ENCODE peak calls at places on chromosomes 7 and 10, in five cellular contexts. One of them, this sample, is unnamed. For H3K36me3 and H3K27me3, the result is how much of the 10 kb centered on the place peaks cover.

GRCh38 chr10:129766611-129767550 is 197.2 kb downstream of the EBF3 start:
- DNase-seq in CD4-positive, alpha-beta memory T cell: no peak
- DNase-seq in left lung: peak
- DNase-seq in SJCRH30: no peak
- DNase-seq in fibroblast of lung: no peak
- DNase-seq in this sample: no peak

GRCh38 chr7:8205572-8205971 is 56.4 kb downstream of the ICA1 start:
- DNase-seq in left lung: no peak
- DNase-seq in CD4-positive, alpha-beta memory T cell: no peak
- DNase-seq in fibroblast of lung: no peak
- DNase-seq in SJCRH30: no peak
- DNase-seq in this sample: no peak

GRCh38 chr10:43211030-43211429 is 55.8 kb downstream of the RASGEF1A start:
- DNase-seq in fibroblast of lung: peak
- DNase-seq in SJCRH30: no peak
- DNase-seq in CD4-positive, alpha-beta memory T cell: no peak
- DNase-seq in left lung: peak
- DNase-seq in this sample: peak

GRCh38 chr7:16178069-16178468 is 243.3 kb downstream of the CRPPA start:
- DNase-seq in fibroblast of lung: no peak
- DNase-seq in CD4-positive, alpha-beta memory T cell: no peak
- DNase-seq in left lung: no peak
- DNase-seq in SJCRH30: no peak
- DNase-seq in this sample: no peak

GRCh38 chr7:50621932-50622587 is 56.9 kb upstream of the DDC start:
- DNase-seq in SJCRH30: peak
- DNase-seq in fibroblast of lung: no peak
- DNase-seq in left lung: no peak
- DNase-seq in CD4-positive, alpha-beta memory T cell: no peak
- DNase-seq in this sample: no peak

GRCh38 chr10:91517394-91517793 is 107.2 kb downstream of the HECTD2 start:
- DNase-seq in SJCRH30: no peak
- DNase-seq in fibroblast of lung: no peak
- DNase-seq in left lung: no peak
- DNase-seq in CD4-positive, alpha-beta memory T cell: no peak
- DNase-seq in this sample: no peak

GRCh38 chr7:132618271-132618955 is 42.1 kb upstream of the PLXNA4 start:
- DNase-seq in fibroblast of lung: peak
- DNase-seq in CD4-positive, alpha-beta memory T cell: no peak
- DNase-seq in SJCRH30: no peak
- DNase-seq in left lung: no peak
- DNase-seq in this sample: no peak

GRCh38 chr7:45081670-45081974 is 7.1 kb downstream of the NACAD start:
- DNase-seq in CD4-positive, alpha-beta memory T cell: no peak
- DNase-seq in fibroblast of lung: no peak
- DNase-seq in SJCRH30: no peak
- DNase-seq in left lung: peak
- DNase-seq in this sample: no peak

GRCh38 chr7:2558620-2559282 is at the start of gene IQCE:
- DNase-seq in CD4-positive, alpha-beta memory T cell: peak
- DNase-seq in fibroblast of lung: peak
- DNase-seq in SJCRH30: peak
- DNase-seq in left lung: peak
- DNase-seq in this sample: peak

GRCh38 chr10:23522345-23522744 is 83.5 kb downstream of the OTUD1 start:
- DNase-seq in SJCRH30: no peak
- DNase-seq in left lung: no peak
- DNase-seq in CD4-positive, alpha-beta memory T cell: no peak
- DNase-seq in fibroblast of lung: peak
- DNase-seq in this sample: no peak

GRCh38 chr10:123930340-123931001 is 38.9 kb upstream of the CPXM2 start:
- DNase-seq in left lung: no peak
- DNase-seq in CD4-positive, alpha-beta memory T cell: no peak
- DNase-seq in fibroblast of lung: peak
- DNase-seq in SJCRH30: no peak
- DNase-seq in this sample: no peak

GRCh38 chr7:151133986-151134742 is 33.3 kb downstream of the GBX1 start:
- DNase-seq in CD4-positive, alpha-beta memory T cell: no peak
- DNase-seq in SJCRH30: no peak
- DNase-seq in left lung: peak
- DNase-seq in fibroblast of lung: no peak
- DNase-seq in this sample: no peak

GRCh38 chr10:73234695-73235094 is 12.4 kb downstream of the DNAJC9 start:
- DNase-seq in fibroblast of lung: no peak
- DNase-seq in SJCRH30: no peak
- DNase-seq in left lung: no peak
- DNase-seq in CD4-positive, alpha-beta memory T cell: no peak
- DNase-seq in this sample: no peak

GRCh38 chr10:115171392-115171960 is 78.3 kb downstream of the ATRNL1 start:
- DNase-seq in CD4-positive, alpha-beta memory T cell: no peak
- DNase-seq in SJCRH30: no peak
- DNase-seq in left lung: no peak
- DNase-seq in fibroblast of lung: peak
- DNase-seq in this sample: no peak

GRCh38 chr10:100614416-100614815 is 78.7 kb downstream of the HIF1AN start:
- DNase-seq in left lung: no peak
- DNase-seq in SJCRH30: no peak
- DNase-seq in fibroblast of lung: no peak
- DNase-seq in CD4-positive, alpha-beta memory T cell: no peak
- DNase-seq in this sample: no peak

GRCh38 chr10:30770816-30771215 is 141.3 kb upstream of the LYZL2 start:
- DNase-seq in left lung: no peak
- DNase-seq in fibroblast of lung: no peak
- DNase-seq in SJCRH30: no peak
- DNase-seq in CD4-positive, alpha-beta memory T cell: no peak
- DNase-seq in this sample: no peak

GRCh38 chr10:26365681-26366327 is 72.3 kb upstream of the APBB1IP start:
- DNase-seq in left lung: no peak
- DNase-seq in fibroblast of lung: no peak
- DNase-seq in SJCRH30: no peak
- DNase-seq in CD4-positive, alpha-beta memory T cell: no peak
- DNase-seq in this sample: no peak

GRCh38 chr10:13651969-13652720 is 65.4 kb downstream of the PRPF18 start:
- DNase-seq in left lung: no peak
- DNase-seq in fibroblast of lung: no peak
- DNase-seq in CD4-positive, alpha-beta memory T cell: no peak
- DNase-seq in SJCRH30: no peak
- DNase-seq in this sample: no peak

GRCh38 chr10:86957471-86958108 is at the start of gene MMRN2:
- DNase-seq in SJCRH30: no peak
- DNase-seq in CD4-positive, alpha-beta memory T cell: no peak
- DNase-seq in fibroblast of lung: no peak
- DNase-seq in left lung: no peak
- DNase-seq in this sample: no peak

GRCh38 chr7:11170863-11171568 is 197.3 kb downstream of the PHF14 start:
- DNase-seq in SJCRH30: no peak
- DNase-seq in CD4-positive, alpha-beta memory T cell: no peak
- DNase-seq in fibroblast of lung: no peak
- DNase-seq in left lung: no peak
- DNase-seq in this sample: no peak

GRCh38 chr10:60809157-60809556 is 30.9 kb downstream of the CDK1 start:
- DNase-seq in left lung: no peak
- DNase-seq in CD4-positive, alpha-beta memory T cell: no peak
- DNase-seq in fibroblast of lung: no peak
- DNase-seq in SJCRH30: no peak
- DNase-seq in this sample: no peak

GRCh38 chr10:124642076-124642710 is 102.0 kb downstream of the FAM53B start:
- DNase-seq in SJCRH30: no peak
- DNase-seq in CD4-positive, alpha-beta memory T cell: no peak
- DNase-seq in fibroblast of lung: no peak
- DNase-seq in left lung: peak
- DNase-seq in this sample: no peak

GRCh38 chr10:104255244-104255981 is 721 bp downstream of the GSTO1 start:
- DNase-seq in fibroblast of lung: peak
- DNase-seq in CD4-positive, alpha-beta memory T cell: no peak
- DNase-seq in left lung: no peak
- DNase-seq in SJCRH30: no peak
- DNase-seq in this sample: no peak

GRCh38 chr7:53531-53930 is 138.8 kb upstream of the FAM20C start:
- DNase-seq in fibroblast of lung: no peak
- DNase-seq in SJCRH30: no peak
- DNase-seq in left lung: peak
- DNase-seq in CD4-positive, alpha-beta memory T cell: no peak
- DNase-seq in this sample: no peak

GRCh38 chr7:130421685-130422084 is 19.1 kb downstream of the CEP41 start:
- DNase-seq in SJCRH30: no peak
- DNase-seq in CD4-positive, alpha-beta memory T cell: no peak
- DNase-seq in left lung: no peak
- DNase-seq in fibroblast of lung: peak
- DNase-seq in this sample: no peak

GRCh38 chr10:28797904-28798371 is 120.6 kb downstream of the BAMBI start:
- DNase-seq in left lung: no peak
- DNase-seq in CD4-positive, alpha-beta memory T cell: no peak
- DNase-seq in SJCRH30: no peak
- DNase-seq in fibroblast of lung: peak
- DNase-seq in this sample: no peak

GRCh38 chr7:21193895-21194294 is 234.0 kb upstream of the SP4 start:
- DNase-seq in left lung: no peak
- DNase-seq in fibroblast of lung: no peak
- DNase-seq in SJCRH30: no peak
- DNase-seq in CD4-positive, alpha-beta memory T cell: no peak
- DNase-seq in this sample: no peak

GRCh38 chr7:80907141-80907601 is 11.7 kb downstream of the SEMA3C start:
- DNase-seq in SJCRH30: no peak
- DNase-seq in CD4-positive, alpha-beta memory T cell: no peak
- DNase-seq in fibroblast of lung: no peak
- DNase-seq in left lung: no peak
- DNase-seq in this sample: no peak
- H3K27ac ChIP-seq in SJCRH30: no peak
- H3K27ac ChIP-seq in CD4-positive, alpha-beta memory T cell: no peak
- H3K27ac ChIP-seq in fibroblast of lung: no peak
- H3K27ac ChIP-seq in left lung: no peak
- H3K27ac ChIP-seq in this sample: no peak

DNA sequence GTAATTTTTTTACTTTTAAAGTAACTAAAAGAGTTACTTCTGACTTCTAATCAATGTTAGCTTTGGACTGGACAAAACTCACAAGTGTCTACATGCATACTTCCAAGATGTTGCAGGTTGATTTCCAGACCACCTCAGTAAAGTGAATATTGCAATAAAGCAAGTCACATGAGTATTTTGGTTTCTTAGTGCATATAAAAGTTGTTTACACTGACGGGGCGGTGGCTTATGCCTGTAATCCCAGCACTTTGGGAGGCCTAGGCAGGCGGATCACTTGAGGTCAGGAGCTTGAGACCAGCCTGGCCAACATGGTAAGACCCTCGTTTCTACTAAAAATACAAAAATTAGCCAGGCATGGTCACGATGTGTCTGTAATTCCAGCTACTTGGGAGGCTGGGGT is 40.8 kb downstream of the PANK1 start:
- DNase-seq in SJCRH30: no peak
- DNase-seq in CD4-positive, alpha-beta memory T cell: no peak
- DNase-seq in left lung: no peak
- DNase-seq in fibroblast of lung: no peak
- DNase-seq in this sample: no peak
- H3K36me3 ChIP-seq in SJCRH30: under half
- H3K36me3 ChIP-seq in CD4-positive, alpha-beta memory T cell: under half
- H3K36me3 ChIP-seq in left lung: under half
- H3K36me3 ChIP-seq in fibroblast of lung: under half
- H3K36me3 ChIP-seq in this sample: under half

DNA sequence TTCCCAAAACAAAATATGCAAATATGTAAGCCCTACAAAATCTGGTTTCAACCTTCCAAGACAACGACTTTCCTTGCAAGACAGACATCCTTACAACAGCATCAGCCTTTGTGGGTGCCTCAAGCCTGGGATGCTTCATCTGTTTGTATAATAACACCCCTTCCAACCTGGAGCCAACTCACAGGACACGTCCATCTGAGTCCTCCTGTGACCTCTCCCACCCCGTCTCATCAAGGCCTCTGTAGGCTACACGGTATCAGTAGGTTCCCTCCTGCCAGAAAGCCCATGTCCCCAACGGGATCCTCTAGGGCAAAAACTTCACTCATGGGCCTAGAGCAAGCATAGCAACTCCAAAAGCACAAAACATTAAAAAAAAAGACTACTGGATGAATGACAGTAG is 173.2 kb downstream of the TNS3 start:
- DNase-seq in SJCRH30: no peak
- DNase-seq in left lung: no peak
- DNase-seq in CD4-positive, alpha-beta memory T cell: no peak
- DNase-seq in fibroblast of lung: no peak
- DNase-seq in this sample: no peak
- H3K27me3 ChIP-seq in SJCRH30: under half
- H3K27me3 ChIP-seq in left lung: under half
- H3K27me3 ChIP-seq in CD4-positive, alpha-beta memory T cell: under half
- H3K27me3 ChIP-seq in fibroblast of lung: under half
- H3K27me3 ChIP-seq in this sample: under half

GRCh38 chr7:134740364-134740763 is 39.1 kb upstream of the CALD1 start:
- DNase-seq in fibroblast of lung: no peak
- DNase-seq in SJCRH30: no peak
- DNase-seq in left lung: no peak
- DNase-seq in CD4-positive, alpha-beta memory T cell: no peak
- DNase-seq in this sample: no peak
- H3K27ac ChIP-seq in fibroblast of lung: no peak
- H3K27ac ChIP-seq in SJCRH30: no peak
- H3K27ac ChIP-seq in left lung: no peak
- H3K27ac ChIP-seq in CD4-positive, alpha-beta memory T cell: no peak
- H3K27ac ChIP-seq in this sample: no peak

GRCh38 chr7:55203300-55203699 is 161.8 kb upstream of the LANCL2 start:
- DNase-seq in SJCRH30: no peak
- DNase-seq in fibroblast of lung: no peak
- DNase-seq in left lung: no peak
- DNase-seq in CD4-positive, alpha-beta memory T cell: no peak
- DNase-seq in this sample: no peak

GRCh38 chr7:55205124-55205955 is 159.8 kb upstream of the LANCL2 start:
- DNase-seq in left lung: no peak
- DNase-seq in fibroblast of lung: no peak
- DNase-seq in CD4-positive, alpha-beta memory T cell: no peak
- DNase-seq in SJCRH30: no peak
- DNase-seq in this sample: no peak

GRCh38 chr7:55199418-55199817 is 165.7 kb upstream of the LANCL2 start:
- DNase-seq in CD4-positive, alpha-beta memory T cell: no peak
- DNase-seq in fibroblast of lung: no peak
- DNase-seq in SJCRH30: no peak
- DNase-seq in left lung: no peak
- DNase-seq in this sample: no peak

GRCh38 chr7:55200441-55200840 is 164.7 kb upstream of the LANCL2 start:
- DNase-seq in fibroblast of lung: no peak
- DNase-seq in CD4-positive, alpha-beta memory T cell: no peak
- DNase-seq in SJCRH30: no peak
- DNase-seq in left lung: no peak
- DNase-seq in this sample: no peak

GRCh38 chr7:55202150-55202913 is 162.8 kb upstream of the LANCL2 start:
- DNase-seq in fibroblast of lung: no peak
- DNase-seq in CD4-positive, alpha-beta memory T cell: no peak
- DNase-seq in left lung: no peak
- DNase-seq in SJCRH30: no peak
- DNase-seq in this sample: no peak
- H3K36me3 ChIP-seq in fibroblast of lung: under half
- H3K36me3 ChIP-seq in CD4-positive, alpha-beta memory T cell: under half
- H3K36me3 ChIP-seq in left lung: under half
- H3K36me3 ChIP-seq in SJCRH30: under half
- H3K36me3 ChIP-seq in this sample: under half

DNA sequence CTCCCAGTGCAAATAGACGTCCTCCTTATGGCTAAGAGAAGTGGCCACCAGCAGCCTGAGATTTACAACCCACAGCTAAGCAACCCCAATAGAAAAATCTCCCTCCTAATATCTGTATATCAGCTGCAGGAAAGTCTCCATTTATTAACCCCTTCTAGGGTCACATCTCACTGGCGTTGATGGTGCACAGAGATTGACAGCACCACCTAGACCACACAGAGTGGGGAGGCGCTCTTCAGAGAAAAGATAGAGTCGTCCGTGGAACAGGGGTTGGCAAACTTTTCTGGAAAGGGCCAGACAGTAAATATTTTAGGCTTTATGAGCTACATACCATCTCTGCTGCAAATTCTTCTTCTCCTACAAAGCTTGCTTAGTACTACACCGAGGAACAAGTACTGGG is 60.0 kb downstream of the NAMPT start:
- DNase-seq in fibroblast of lung: no peak
- DNase-seq in SJCRH30: no peak
- DNase-seq in left lung: no peak
- DNase-seq in CD4-positive, alpha-beta memory T cell: no peak
- DNase-seq in this sample: no peak
- H3K27me3 ChIP-seq in fibroblast of lung: under half
- H3K27me3 ChIP-seq in SJCRH30: under half
- H3K27me3 ChIP-seq in left lung: under half
- H3K27me3 ChIP-seq in CD4-positive, alpha-beta memory T cell: under half
- H3K27me3 ChIP-seq in this sample: under half